ENCODE peak calls at places on chromosomes 5 and 9, in six cellular contexts. One of them, this sample, is unnamed.
A peak's percentile ranks its signal among the peaks of the same experiment; 100 is the strongest.

GRCh38 chr5:156774273-156774672 is 75.8 kb upstream of the PPP1R2B start:
- DNase-seq in HCT116: no peak
- DNase-seq in prostate gland: no peak
- DNase-seq in esophagus squamous epithelium: no peak
- DNase-seq in transverse colon: no peak
- DNase-seq in gastrocnemius medialis: no peak
- DNase-seq in this sample: no peak

GRCh38 chr9:129626944-129627297 is 958 bp downstream of the NTMT1 start:
- DNase-seq in HCT116: no peak
- DNase-seq in prostate gland: no peak
- DNase-seq in esophagus squamous epithelium: no peak
- DNase-seq in transverse colon: no peak
- DNase-seq in gastrocnemius medialis: no peak
- DNase-seq in this sample: no peak

GRCh38 chr5:60585618-60586017 is 114.3 kb downstream of the DEPDC1B start:
- DNase-seq in HCT116: no peak
- DNase-seq in prostate gland: no peak
- DNase-seq in esophagus squamous epithelium: no peak
- DNase-seq in transverse colon: no peak
- DNase-seq in gastrocnemius medialis: no peak
- DNase-seq in this sample: no peak

GRCh38 chr9:124423155-124423554 is 7.9 kb upstream of the PSMB7 start:
- DNase-seq in HCT116: no peak
- DNase-seq in prostate gland: no peak
- DNase-seq in esophagus squamous epithelium: no peak
- DNase-seq in transverse colon: no peak
- DNase-seq in gastrocnemius medialis: no peak
- DNase-seq in this sample: no peak

GRCh38 chr5:158382473-158382872 is 523.5 kb upstream of the CLINT1 start:
- DNase-seq in HCT116: peak; percentile 29
- DNase-seq in prostate gland: peak; percentile 4
- DNase-seq in esophagus squamous epithelium: peak; percentile 4
- DNase-seq in transverse colon: peak; percentile 46
- DNase-seq in gastrocnemius medialis: peak; percentile 74
- DNase-seq in this sample: no peak

GRCh38 chr5:140870221-140871201 is 1.8 kb downstream of the PCDHA11 start:
- DNase-seq in HCT116: no peak
- DNase-seq in prostate gland: no peak
- DNase-seq in esophagus squamous epithelium: no peak
- DNase-seq in transverse colon: no peak
- DNase-seq in gastrocnemius medialis: no peak
- DNase-seq in this sample: no peak

GRCh38 chr5:17042041-17042440 is 106.0 kb upstream of the MYO10 start:
- DNase-seq in HCT116: no peak
- DNase-seq in prostate gland: no peak
- DNase-seq in esophagus squamous epithelium: no peak
- DNase-seq in transverse colon: no peak
- DNase-seq in gastrocnemius medialis: no peak
- DNase-seq in this sample: no peak

GRCh38 chr9:97928968-97929604 is 6.8 kb upstream of the TRMO start:
- DNase-seq in HCT116: no peak
- DNase-seq in prostate gland: no peak
- DNase-seq in esophagus squamous epithelium: no peak
- DNase-seq in transverse colon: no peak
- DNase-seq in gastrocnemius medialis: no peak
- DNase-seq in this sample: no peak

GRCh38 chr9:92432350-92432749 is 8.1 kb upstream of the OMD start:
- DNase-seq in HCT116: no peak
- DNase-seq in prostate gland: no peak
- DNase-seq in esophagus squamous epithelium: no peak
- DNase-seq in transverse colon: no peak
- DNase-seq in gastrocnemius medialis: no peak
- DNase-seq in this sample: no peak

GRCh38 chr5:136001531-136001930 is 27.3 kb upstream of the TGFBI start:
- DNase-seq in HCT116: no peak
- DNase-seq in prostate gland: no peak
- DNase-seq in esophagus squamous epithelium: no peak
- DNase-seq in transverse colon: no peak
- DNase-seq in gastrocnemius medialis: no peak
- DNase-seq in this sample: no peak

GRCh38 chr5:177346820-177347219 is 4.6 kb downstream of the LMAN2 start:
- DNase-seq in HCT116: no peak
- DNase-seq in prostate gland: no peak
- DNase-seq in esophagus squamous epithelium: no peak
- DNase-seq in transverse colon: no peak
- DNase-seq in gastrocnemius medialis: no peak
- DNase-seq in this sample: no peak

GRCh38 chr5:10420926-10421325 is 20.8 kb upstream of the ROPN1L start:
- DNase-seq in HCT116: no peak
- DNase-seq in prostate gland: no peak
- DNase-seq in esophagus squamous epithelium: no peak
- DNase-seq in transverse colon: no peak
- DNase-seq in gastrocnemius medialis: no peak
- DNase-seq in this sample: no peak

GRCh38 chr9:106146066-106146840 is 451.9 kb downstream of the TMEM38B start:
- DNase-seq in HCT116: no peak
- DNase-seq in prostate gland: no peak
- DNase-seq in esophagus squamous epithelium: no peak
- DNase-seq in transverse colon: no peak
- DNase-seq in gastrocnemius medialis: no peak
- DNase-seq in this sample: no peak

GRCh38 chr5:136015966-136016365 is 12.8 kb upstream of the TGFBI start:
- DNase-seq in HCT116: no peak
- DNase-seq in prostate gland: no peak
- DNase-seq in esophagus squamous epithelium: no peak
- DNase-seq in transverse colon: no peak
- DNase-seq in gastrocnemius medialis: no peak
- DNase-seq in this sample: no peak

GRCh38 chr9:136525841-136526499 is 19.9 kb downstream of the NOTCH1 start:
- DNase-seq in HCT116: no peak
- DNase-seq in prostate gland: no peak
- DNase-seq in esophagus squamous epithelium: no peak
- DNase-seq in transverse colon: peak; percentile 62
- DNase-seq in gastrocnemius medialis: peak; percentile 65
- DNase-seq in this sample: no peak

GRCh38 chr9:17065062-17065461 is 69.8 kb upstream of the CNTLN start:
- DNase-seq in HCT116: no peak
- DNase-seq in prostate gland: no peak
- DNase-seq in esophagus squamous epithelium: no peak
- DNase-seq in transverse colon: no peak
- DNase-seq in gastrocnemius medialis: no peak
- DNase-seq in this sample: no peak

GRCh38 chr9:128882677-128883590 is 1.0 kb downstream of the LRRC8A start:
- DNase-seq in HCT116: no peak
- DNase-seq in prostate gland: no peak
- DNase-seq in esophagus squamous epithelium: no peak
- DNase-seq in transverse colon: no peak
- DNase-seq in gastrocnemius medialis: no peak
- DNase-seq in this sample: no peak

GRCh38 chr5:14061106-14061505 is 82.0 kb upstream of the TRIO start:
- DNase-seq in HCT116: no peak
- DNase-seq in prostate gland: no peak
- DNase-seq in esophagus squamous epithelium: no peak
- DNase-seq in transverse colon: no peak
- DNase-seq in gastrocnemius medialis: no peak
- DNase-seq in this sample: no peak

GRCh38 chr5:179614745-179615144 is 8.7 kb downstream of the HNRNPH1 start:
- DNase-seq in HCT116: no peak
- DNase-seq in prostate gland: no peak
- DNase-seq in esophagus squamous epithelium: no peak
- DNase-seq in transverse colon: no peak
- DNase-seq in gastrocnemius medialis: no peak
- DNase-seq in this sample: no peak

GRCh38 chr5:139014726-139015125 is 139.6 kb upstream of the LRRTM2 start:
- DNase-seq in HCT116: no peak
- DNase-seq in prostate gland: no peak
- DNase-seq in esophagus squamous epithelium: no peak
- DNase-seq in transverse colon: no peak
- DNase-seq in gastrocnemius medialis: no peak
- DNase-seq in this sample: no peak

GRCh38 chr5:131530706-131531331 is 104.2 kb downstream of the RAPGEF6 start:
- DNase-seq in HCT116: no peak
- DNase-seq in prostate gland: no peak
- DNase-seq in esophagus squamous epithelium: no peak
- DNase-seq in transverse colon: no peak
- DNase-seq in gastrocnemius medialis: no peak
- DNase-seq in this sample: no peak

GRCh38 chr5:34891981-34892380 is 23.3 kb downstream of the RAD1 start:
- DNase-seq in HCT116: no peak
- DNase-seq in prostate gland: no peak
- DNase-seq in esophagus squamous epithelium: no peak
- DNase-seq in transverse colon: no peak
- DNase-seq in gastrocnemius medialis: no peak
- DNase-seq in this sample: no peak

GRCh38 chr9:124389146-124389939 is 25.9 kb downstream of the PSMB7 start:
- DNase-seq in HCT116: no peak
- DNase-seq in prostate gland: no peak
- DNase-seq in esophagus squamous epithelium: no peak
- DNase-seq in transverse colon: no peak
- DNase-seq in gastrocnemius medialis: no peak
- DNase-seq in this sample: no peak

GRCh38 chr5:122871669-122872068 is 26.3 kb downstream of the SNX24 start:
- DNase-seq in HCT116: no peak
- DNase-seq in prostate gland: no peak
- DNase-seq in esophagus squamous epithelium: no peak
- DNase-seq in transverse colon: no peak
- DNase-seq in gastrocnemius medialis: no peak
- DNase-seq in this sample: no peak

DNA sequence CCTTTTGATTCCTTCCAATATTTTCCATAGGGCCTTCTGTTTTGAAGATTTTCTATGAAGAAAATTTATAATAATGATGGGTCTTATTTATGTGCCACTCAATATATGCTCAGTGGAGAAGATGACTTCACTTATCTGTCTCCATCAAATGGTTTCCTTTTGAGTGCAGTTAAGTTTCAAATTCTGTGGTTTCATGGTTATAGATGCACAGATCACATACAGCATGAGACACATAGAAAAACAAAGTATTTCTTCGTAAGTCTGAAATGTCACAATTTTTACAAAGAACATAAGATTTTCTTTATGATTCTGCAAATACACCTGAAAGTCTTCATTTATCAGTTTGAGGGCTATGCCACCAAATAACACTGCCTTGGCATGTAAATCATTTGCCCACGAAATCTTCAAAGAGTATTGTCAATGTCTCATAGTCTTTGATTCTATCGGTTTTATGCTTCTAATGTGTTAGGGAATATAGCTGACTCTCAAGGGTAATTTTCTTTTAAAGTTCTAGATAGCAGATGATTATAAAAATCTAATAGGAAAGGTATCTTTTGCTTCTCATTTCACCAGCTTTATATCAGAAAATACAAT is 14.1 kb downstream of the CFAP95 start:
- DNase-seq in HCT116: no peak
- DNase-seq in prostate gland: no peak
- DNase-seq in esophagus squamous epithelium: no peak
- DNase-seq in transverse colon: no peak
- DNase-seq in gastrocnemius medialis: no peak
- DNase-seq in this sample: no peak
- TF ChIP-seq POLR2A in HCT116: no peak
- TF ChIP-seq POLR2A in prostate gland: no peak
- TF ChIP-seq POLR2A in esophagus squamous epithelium: no peak
- TF ChIP-seq POLR2A in transverse colon: no peak
- TF ChIP-seq POLR2A in gastrocnemius medialis: no peak
- TF ChIP-seq POLR2A in this sample: no peak

DNA sequence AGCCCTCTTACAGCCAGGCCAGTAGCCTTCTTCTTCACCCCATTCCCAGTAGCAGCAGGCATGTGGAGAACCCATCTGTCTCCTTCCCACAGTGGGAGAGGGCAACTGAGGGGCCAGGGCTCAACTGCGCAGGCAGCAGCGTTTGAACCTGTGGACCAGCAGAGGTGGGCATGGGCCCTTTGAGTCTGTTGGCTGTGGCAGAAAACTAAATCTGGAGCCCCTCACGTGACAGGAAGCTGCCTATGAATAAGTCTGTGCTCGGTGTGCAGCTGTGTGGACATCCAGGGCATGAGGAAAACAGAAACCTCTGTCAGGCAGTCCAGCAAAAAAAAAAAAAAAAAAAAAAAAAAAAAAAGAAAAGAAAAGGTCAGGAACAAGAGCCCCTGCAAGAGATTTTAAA is 189.2 kb upstream of the NR3C1 start:
- DNase-seq in HCT116: no peak
- DNase-seq in prostate gland: no peak
- DNase-seq in esophagus squamous epithelium: no peak
- DNase-seq in transverse colon: no peak
- DNase-seq in gastrocnemius medialis: no peak
- DNase-seq in this sample: no peak
- H3K4me1 ChIP-seq in HCT116: peaks cover 24% of the 10 kb centered on the region
- H3K4me1 ChIP-seq in prostate gland: no peaks in the 10 kb centered on the region
- H3K4me1 ChIP-seq in esophagus squamous epithelium: no peaks in the 10 kb centered on the region
- H3K4me1 ChIP-seq in transverse colon: no peaks in the 10 kb centered on the region
- H3K4me1 ChIP-seq in gastrocnemius medialis: no peaks in the 10 kb centered on the region
- H3K4me1 ChIP-seq in this sample: no peaks in the 10 kb centered on the region

DNA sequence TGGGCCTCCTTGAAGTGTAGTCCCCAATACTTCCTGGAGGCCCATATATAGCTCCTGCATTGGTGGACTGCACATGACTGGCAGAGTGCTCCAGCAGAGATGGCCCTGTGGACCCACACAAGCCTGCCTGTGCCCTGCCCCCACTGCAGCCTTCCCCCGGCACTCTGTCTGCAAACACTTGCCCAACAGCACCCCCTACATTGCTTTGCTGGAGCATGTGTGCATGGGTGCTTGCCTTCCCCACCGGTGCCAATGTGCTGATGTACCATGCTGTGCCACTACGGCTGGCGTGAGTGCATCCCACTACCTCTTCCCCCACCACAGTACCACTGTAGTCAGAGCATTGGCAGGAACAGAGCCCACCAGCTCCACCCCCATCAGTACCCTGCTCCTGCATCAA is 563.6 kb upstream of the CTNND2 start:
- DNase-seq in HCT116: no peak
- DNase-seq in prostate gland: no peak
- DNase-seq in esophagus squamous epithelium: no peak
- DNase-seq in transverse colon: no peak
- DNase-seq in gastrocnemius medialis: no peak
- DNase-seq in this sample: no peak
- TF ChIP-seq POLR2A in HCT116: no peak
- TF ChIP-seq POLR2A in prostate gland: no peak
- TF ChIP-seq POLR2A in esophagus squamous epithelium: no peak
- TF ChIP-seq POLR2A in transverse colon: no peak
- TF ChIP-seq POLR2A in gastrocnemius medialis: no peak
- TF ChIP-seq POLR2A in this sample: no peak

DNA sequence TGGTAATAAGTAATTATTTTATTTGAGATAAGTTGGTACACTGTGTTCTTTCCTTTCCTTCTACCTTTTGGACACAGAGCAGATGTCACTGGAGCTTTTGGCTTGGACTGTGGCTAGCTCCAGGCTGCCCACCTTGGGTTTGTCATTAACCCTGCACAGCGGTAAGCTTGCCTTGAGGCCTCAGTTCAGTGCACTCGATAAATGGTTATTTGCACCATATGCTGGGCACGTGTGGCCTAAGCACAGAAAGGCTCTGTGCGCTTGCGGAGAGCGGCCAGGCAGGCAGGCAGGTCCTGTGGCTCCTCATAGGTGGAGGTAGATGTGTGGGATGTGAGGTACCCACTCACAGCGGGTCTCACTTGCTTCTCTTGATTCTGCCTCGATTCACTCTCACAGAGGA is 30.0 kb upstream of the TENT4A start:
- DNase-seq in HCT116: no peak
- DNase-seq in prostate gland: no peak
- DNase-seq in esophagus squamous epithelium: no peak
- DNase-seq in transverse colon: no peak
- DNase-seq in gastrocnemius medialis: no peak
- DNase-seq in this sample: no peak
- H3K4me1 ChIP-seq in HCT116: no peaks in the 10 kb centered on the region
- H3K4me1 ChIP-seq in prostate gland: peaks cover 3% of the 10 kb centered on the region
- H3K4me1 ChIP-seq in esophagus squamous epithelium: no peaks in the 10 kb centered on the region
- H3K4me1 ChIP-seq in transverse colon: no peaks in the 10 kb centered on the region
- H3K4me1 ChIP-seq in gastrocnemius medialis: no peaks in the 10 kb centered on the region
- H3K4me1 ChIP-seq in this sample: no peaks in the 10 kb centered on the region